ENCODE peak calls at places on chromosomes 12 and 14, in nine cellular contexts. One of them, this sample, is unnamed.

GRCh38 chr12:8156845-8157244 is at the start of gene ZNF705A:
- DNase-seq in WTC11: no peak
- DNase-seq in Caco-2: no peak
- DNase-seq in ACHN: peak
- DNase-seq in pons: peak
- DNase-seq in NCI-H510A: no peak
- DNase-seq in foreskin fibroblast: peak
- DNase-seq in fibroblast of the conjunctiva: peak
- DNase-seq in breast epithelium: no peak
- DNase-seq in this sample: peak

GRCh38 chr12:68873316-68873715 is 59.7 kb downstream of the CPM start:
- DNase-seq in foreskin fibroblast: no peak
- DNase-seq in ACHN: no peak
- DNase-seq in breast epithelium: no peak
- DNase-seq in Caco-2: no peak
- DNase-seq in WTC11: no peak
- DNase-seq in pons: no peak
- DNase-seq in fibroblast of the conjunctiva: no peak
- DNase-seq in NCI-H510A: no peak
- DNase-seq in this sample: no peak

GRCh38 chr12:62730649-62731377 is 204.1 kb downstream of the PPM1H start:
- DNase-seq in WTC11: no peak
- DNase-seq in fibroblast of the conjunctiva: no peak
- DNase-seq in ACHN: peak
- DNase-seq in Caco-2: no peak
- DNase-seq in pons: no peak
- DNase-seq in breast epithelium: no peak
- DNase-seq in foreskin fibroblast: peak
- DNase-seq in NCI-H510A: no peak
- DNase-seq in this sample: peak

GRCh38 chr12:6230321-6231110 is 30.3 kb downstream of the CD9 start:
- DNase-seq in pons: peak
- DNase-seq in ACHN: no peak
- DNase-seq in foreskin fibroblast: no peak
- DNase-seq in NCI-H510A: peak
- DNase-seq in fibroblast of the conjunctiva: no peak
- DNase-seq in WTC11: no peak
- DNase-seq in Caco-2: no peak
- DNase-seq in breast epithelium: peak
- DNase-seq in this sample: peak

GRCh38 chr14:56115471-56115870 is 2.7 kb upstream of the PELI2 start:
- DNase-seq in NCI-H510A: no peak
- DNase-seq in breast epithelium: no peak
- DNase-seq in pons: no peak
- DNase-seq in WTC11: no peak
- DNase-seq in fibroblast of the conjunctiva: no peak
- DNase-seq in ACHN: no peak
- DNase-seq in Caco-2: no peak
- DNase-seq in foreskin fibroblast: no peak
- DNase-seq in this sample: no peak

GRCh38 chr12:70774055-70774454 is 136.8 kb upstream of the PTPRB start:
- DNase-seq in NCI-H510A: no peak
- DNase-seq in foreskin fibroblast: peak
- DNase-seq in ACHN: peak
- DNase-seq in fibroblast of the conjunctiva: no peak
- DNase-seq in breast epithelium: no peak
- DNase-seq in WTC11: no peak
- DNase-seq in Caco-2: no peak
- DNase-seq in pons: no peak
- DNase-seq in this sample: peak

GRCh38 chr12:89504560-89505346 is 19.8 kb downstream of the GALNT4 start:
- DNase-seq in NCI-H510A: no peak
- DNase-seq in pons: no peak
- DNase-seq in WTC11: no peak
- DNase-seq in breast epithelium: no peak
- DNase-seq in ACHN: no peak
- DNase-seq in fibroblast of the conjunctiva: no peak
- DNase-seq in Caco-2: no peak
- DNase-seq in foreskin fibroblast: peak
- DNase-seq in this sample: no peak

GRCh38 chr12:56631790-56632700 is 1.9 kb upstream of the BAZ2A start:
- DNase-seq in WTC11: peak
- DNase-seq in pons: peak
- DNase-seq in foreskin fibroblast: peak
- DNase-seq in NCI-H510A: peak
- DNase-seq in breast epithelium: peak
- DNase-seq in fibroblast of the conjunctiva: no peak
- DNase-seq in ACHN: peak
- DNase-seq in Caco-2: peak
- DNase-seq in this sample: peak

GRCh38 chr14:103067231-103067954 is 10.0 kb upstream of the CDC42BPB start:
- DNase-seq in NCI-H510A: no peak
- DNase-seq in ACHN: peak
- DNase-seq in breast epithelium: no peak
- DNase-seq in Caco-2: peak
- DNase-seq in foreskin fibroblast: peak
- DNase-seq in pons: no peak
- DNase-seq in WTC11: no peak
- DNase-seq in fibroblast of the conjunctiva: peak
- DNase-seq in this sample: no peak

GRCh38 chr14:26190644-26191043 is 407.2 kb downstream of the NOVA1 start:
- DNase-seq in fibroblast of the conjunctiva: no peak
- DNase-seq in Caco-2: no peak
- DNase-seq in pons: no peak
- DNase-seq in NCI-H510A: no peak
- DNase-seq in breast epithelium: no peak
- DNase-seq in WTC11: no peak
- DNase-seq in ACHN: no peak
- DNase-seq in foreskin fibroblast: peak
- DNase-seq in this sample: no peak

GRCh38 chr12:42450248-42450647 is 124.3 kb downstream of the PPHLN1 start:
- DNase-seq in foreskin fibroblast: peak
- DNase-seq in pons: no peak
- DNase-seq in breast epithelium: no peak
- DNase-seq in WTC11: no peak
- DNase-seq in NCI-H510A: no peak
- DNase-seq in Caco-2: no peak
- DNase-seq in fibroblast of the conjunctiva: no peak
- DNase-seq in ACHN: no peak
- DNase-seq in this sample: no peak

GRCh38 chr12:59820594-59821011 is 224.8 kb downstream of the SLC16A7 start:
- DNase-seq in foreskin fibroblast: peak
- DNase-seq in fibroblast of the conjunctiva: no peak
- DNase-seq in breast epithelium: no peak
- DNase-seq in WTC11: no peak
- DNase-seq in ACHN: no peak
- DNase-seq in pons: no peak
- DNase-seq in Caco-2: no peak
- DNase-seq in NCI-H510A: no peak
- DNase-seq in this sample: no peak

GRCh38 chr14:101731187-101732080 is 30.1 kb upstream of the PPP2R5C start:
- DNase-seq in NCI-H510A: peak
- DNase-seq in pons: peak
- DNase-seq in breast epithelium: peak
- DNase-seq in ACHN: peak
- DNase-seq in fibroblast of the conjunctiva: peak
- DNase-seq in WTC11: no peak
- DNase-seq in foreskin fibroblast: peak
- DNase-seq in Caco-2: peak
- DNase-seq in this sample: peak

GRCh38 chr14:23460960-23461359 is 8.5 kb upstream of the NGDN start:
- DNase-seq in foreskin fibroblast: no peak
- DNase-seq in NCI-H510A: no peak
- DNase-seq in breast epithelium: no peak
- DNase-seq in pons: no peak
- DNase-seq in fibroblast of the conjunctiva: no peak
- DNase-seq in Caco-2: no peak
- DNase-seq in WTC11: no peak
- DNase-seq in ACHN: no peak
- DNase-seq in this sample: no peak

GRCh38 chr12:29517265-29517664 is 19.8 kb upstream of the OVCH1 start:
- DNase-seq in fibroblast of the conjunctiva: no peak
- DNase-seq in breast epithelium: no peak
- DNase-seq in NCI-H510A: no peak
- DNase-seq in ACHN: peak
- DNase-seq in Caco-2: peak
- DNase-seq in foreskin fibroblast: no peak
- DNase-seq in pons: peak
- DNase-seq in WTC11: no peak
- DNase-seq in this sample: peak

GRCh38 chr12:87930033-87930432 is 99.2 kb downstream of the C12orf50 start:
- DNase-seq in Caco-2: no peak
- DNase-seq in fibroblast of the conjunctiva: peak
- DNase-seq in ACHN: peak
- DNase-seq in foreskin fibroblast: peak
- DNase-seq in NCI-H510A: no peak
- DNase-seq in breast epithelium: no peak
- DNase-seq in pons: no peak
- DNase-seq in WTC11: no peak
- DNase-seq in this sample: no peak

GRCh38 chr12:3214508-3215365 is 137.6 kb downstream of the TSPAN9 start:
- DNase-seq in ACHN: no peak
- DNase-seq in fibroblast of the conjunctiva: no peak
- DNase-seq in foreskin fibroblast: no peak
- DNase-seq in NCI-H510A: peak
- DNase-seq in breast epithelium: peak
- DNase-seq in WTC11: peak
- DNase-seq in pons: no peak
- DNase-seq in Caco-2: no peak
- DNase-seq in this sample: no peak

GRCh38 chr12:57726884-57727757 is 11.4 kb downstream of the AGAP2 start:
- DNase-seq in Caco-2: no peak
- DNase-seq in pons: no peak
- DNase-seq in WTC11: peak
- DNase-seq in NCI-H510A: no peak
- DNase-seq in foreskin fibroblast: no peak
- DNase-seq in fibroblast of the conjunctiva: no peak
- DNase-seq in ACHN: peak
- DNase-seq in breast epithelium: peak
- DNase-seq in this sample: no peak

This sample was measured in NB4.